ENCODE peak calls at places on chromosomes 11 and 22, in seven cellular contexts. One of them, this sample, is unnamed.

GRCh38 chr11:92688416-92688815 is 281.0 kb upstream of the MTNR1B start:
- DNase-seq in GM12865: no peak
- DNase-seq in BJ: no peak
- DNase-seq in endothelial cell: no peak
- DNase-seq in NB4: no peak
- DNase-seq in tibial nerve: no peak
- DNase-seq in HFF-Myc: no peak
- DNase-seq in this sample: no peak

GRCh38 chr11:120563698-120564572 is 52.4 kb downstream of the GRIK4 start:
- DNase-seq in GM12865: no peak
- DNase-seq in BJ: no peak
- DNase-seq in endothelial cell: peak; percentile 49
- DNase-seq in NB4: peak; percentile 57
- DNase-seq in tibial nerve: no peak
- DNase-seq in HFF-Myc: no peak
- DNase-seq in this sample: no peak

GRCh38 chr11:65041206-65042035 is at the start of gene SAC3D1:
- DNase-seq in GM12865: no peak
- DNase-seq in BJ: no peak
- DNase-seq in endothelial cell: no peak
- DNase-seq in NB4: no peak
- DNase-seq in tibial nerve: no peak
- DNase-seq in HFF-Myc: no peak
- DNase-seq in this sample: peak; percentile 25

GRCh38 chr11:118658372-118659313 is 20.8 kb downstream of the TREH start:
- DNase-seq in GM12865: no peak
- DNase-seq in BJ: no peak
- DNase-seq in endothelial cell: peak; percentile 25
- DNase-seq in NB4: peak; percentile 15
- DNase-seq in tibial nerve: no peak
- DNase-seq in HFF-Myc: no peak
- DNase-seq in this sample: peak; percentile 13

GRCh38 chr11:64667154-64667745 is 55.7 kb downstream of the NRXN2 start:
- DNase-seq in GM12865: no peak
- DNase-seq in BJ: no peak
- DNase-seq in endothelial cell: no peak
- DNase-seq in NB4: no peak
- DNase-seq in tibial nerve: no peak
- DNase-seq in HFF-Myc: no peak
- DNase-seq in this sample: no peak

GRCh38 chr11:68142028-68142412 is 20.8 kb upstream of the CHKA start:
- DNase-seq in GM12865: peak; percentile 17
- DNase-seq in BJ: no peak
- DNase-seq in endothelial cell: no peak
- DNase-seq in NB4: peak; percentile 94
- DNase-seq in tibial nerve: no peak
- DNase-seq in HFF-Myc: no peak
- DNase-seq in this sample: peak; percentile 87

GRCh38 chr22:45221201-45221600 is 19.5 kb downstream of the KIAA0930 start:
- DNase-seq in GM12865: no peak
- DNase-seq in BJ: no peak
- DNase-seq in endothelial cell: no peak
- DNase-seq in NB4: no peak
- DNase-seq in tibial nerve: no peak
- DNase-seq in HFF-Myc: no peak
- DNase-seq in this sample: no peak

GRCh38 chr11:119340335-119341221 is at the start of gene C1QTNF5:
- DNase-seq in GM12865: no peak
- DNase-seq in BJ: no peak
- DNase-seq in endothelial cell: peak; percentile 60
- DNase-seq in NB4: no peak
- DNase-seq in tibial nerve: peak; percentile 76
- DNase-seq in HFF-Myc: no peak
- DNase-seq in this sample: no peak

GRCh38 chr11:65574147-65574962 is 1.5 kb upstream of the EHBP1L1 start:
- DNase-seq in GM12865: peak; percentile 98
- DNase-seq in BJ: peak; percentile 77
- DNase-seq in endothelial cell: peak; percentile 92
- DNase-seq in NB4: peak; percentile 99
- DNase-seq in tibial nerve: peak; percentile 69
- DNase-seq in HFF-Myc: peak; percentile 79
- DNase-seq in this sample: peak; percentile 93

GRCh38 chr11:2928605-2929510 is at the start of gene PHLDA2:
- DNase-seq in GM12865: peak; percentile 54
- DNase-seq in BJ: no peak
- DNase-seq in endothelial cell: peak; percentile 46
- DNase-seq in NB4: peak; percentile 54
- DNase-seq in tibial nerve: no peak
- DNase-seq in HFF-Myc: no peak
- DNase-seq in this sample: peak; percentile 76

GRCh38 chr22:37794376-37794775 is 13.4 kb upstream of the GCAT start:
- DNase-seq in GM12865: no peak
- DNase-seq in BJ: no peak
- DNase-seq in endothelial cell: no peak
- DNase-seq in NB4: no peak
- DNase-seq in tibial nerve: no peak
- DNase-seq in HFF-Myc: no peak
- DNase-seq in this sample: no peak

GRCh38 chr22:22184277-22184807 is 60.2 kb upstream of the VPREB1 start:
- DNase-seq in GM12865: no peak
- DNase-seq in BJ: no peak
- DNase-seq in endothelial cell: no peak
- DNase-seq in NB4: no peak
- DNase-seq in tibial nerve: no peak
- DNase-seq in HFF-Myc: no peak
- DNase-seq in this sample: no peak

GRCh38 chr11:105181100-105181499 is 41.5 kb upstream of the CARD18 start:
- DNase-seq in GM12865: no peak
- DNase-seq in BJ: no peak
- DNase-seq in endothelial cell: no peak
- DNase-seq in NB4: peak; percentile 42
- DNase-seq in tibial nerve: no peak
- DNase-seq in HFF-Myc: no peak
- DNase-seq in this sample: no peak

GRCh38 chr11:61065955-61066638 is 36.2 kb upstream of the CD5 start:
- DNase-seq in GM12865: peak; percentile 65
- DNase-seq in BJ: no peak
- DNase-seq in endothelial cell: no peak
- DNase-seq in NB4: no peak
- DNase-seq in tibial nerve: no peak
- DNase-seq in HFF-Myc: no peak
- DNase-seq in this sample: peak; percentile 74

GRCh38 chr22:17780741-17781318 is 6.6 kb upstream of the BID start:
- DNase-seq in GM12865: no peak
- DNase-seq in BJ: no peak
- DNase-seq in endothelial cell: no peak
- DNase-seq in NB4: no peak
- DNase-seq in tibial nerve: no peak
- DNase-seq in HFF-Myc: no peak
- DNase-seq in this sample: no peak

DNA sequence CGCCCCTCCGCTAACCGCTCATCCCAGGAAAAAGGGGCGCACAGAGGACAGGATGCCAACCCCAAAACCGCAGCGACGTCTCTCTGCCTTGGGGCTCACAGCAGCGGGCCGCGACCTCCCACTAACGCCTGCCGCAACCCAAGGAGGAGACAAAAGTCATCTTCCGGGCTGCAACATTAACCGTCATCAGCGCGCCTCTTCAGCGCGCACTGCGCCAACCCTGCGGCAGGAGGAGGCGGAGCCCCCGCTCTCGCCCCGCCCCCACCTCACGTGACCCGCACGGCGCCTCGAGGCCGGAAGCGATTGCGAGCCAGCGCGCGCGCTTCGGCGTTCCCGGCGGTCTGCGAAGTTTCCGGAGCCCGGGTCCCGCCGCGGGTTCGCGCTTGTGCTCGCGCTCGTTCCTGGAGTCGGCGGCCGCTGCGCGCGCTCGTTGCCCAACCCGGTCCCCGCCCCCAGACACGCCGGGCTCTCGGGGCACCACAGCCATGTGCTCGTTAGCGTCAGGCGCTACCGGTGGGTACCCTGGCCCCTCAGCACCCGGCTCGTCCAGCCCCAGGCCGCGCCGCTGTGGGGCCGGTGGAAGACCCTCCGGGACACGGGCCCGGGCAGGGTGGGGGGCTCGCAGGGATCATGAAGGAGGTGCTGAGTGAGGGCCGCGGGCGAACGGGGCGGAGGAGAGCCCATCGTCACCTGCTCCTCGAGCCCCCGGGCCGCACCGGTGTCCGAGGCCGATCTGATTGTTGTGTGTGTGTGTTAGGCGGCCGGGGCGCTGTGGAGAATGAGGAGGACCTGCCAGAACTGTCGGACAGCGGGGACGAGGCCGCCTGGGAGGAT is at the start of gene PRMT3:
- DNase-seq in GM12865: peak; percentile 99
- DNase-seq in BJ: peak; percentile 66
- DNase-seq in endothelial cell: peak; percentile 98
- DNase-seq in NB4: peak; percentile 96
- DNase-seq in tibial nerve: peak; percentile 88
- DNase-seq in HFF-Myc: peak; percentile 80
- DNase-seq in this sample: peak; percentile 96
- TF ChIP-seq CTCF in GM12865: no peak
- TF ChIP-seq CTCF in BJ: no peak
- TF ChIP-seq CTCF in endothelial cell: peak; percentile 92
- TF ChIP-seq CTCF in NB4: no peak
- TF ChIP-seq CTCF in tibial nerve: peak; percentile 98
- TF ChIP-seq CTCF in HFF-Myc: no peak
- TF ChIP-seq CTCF in this sample: peak; percentile 87

GRCh38 chr11:94516725-94517124 is 4.5 kb downstream of the C11orf97 start:
- DNase-seq in GM12865: no peak
- DNase-seq in BJ: no peak
- DNase-seq in endothelial cell: no peak
- DNase-seq in NB4: no peak
- DNase-seq in tibial nerve: no peak
- DNase-seq in HFF-Myc: no peak
- DNase-seq in this sample: no peak

GRCh38 chr11:94507485-94507884 is 4.8 kb upstream of the C11orf97 start:
- DNase-seq in GM12865: no peak
- DNase-seq in BJ: no peak
- DNase-seq in endothelial cell: no peak
- DNase-seq in NB4: peak; percentile 37
- DNase-seq in tibial nerve: no peak
- DNase-seq in HFF-Myc: no peak
- DNase-seq in this sample: no peak

GRCh38 chr11:94515398-94515797 is 3.1 kb downstream of the C11orf97 start:
- DNase-seq in GM12865: no peak
- DNase-seq in BJ: no peak
- DNase-seq in endothelial cell: no peak
- DNase-seq in NB4: no peak
- DNase-seq in tibial nerve: no peak
- DNase-seq in HFF-Myc: no peak
- DNase-seq in this sample: no peak

GRCh38 chr11:94513091-94513490 is 830 bp downstream of the C11orf97 start:
- DNase-seq in GM12865: no peak
- DNase-seq in BJ: no peak
- DNase-seq in endothelial cell: no peak
- DNase-seq in NB4: peak; percentile 19
- DNase-seq in tibial nerve: no peak
- DNase-seq in HFF-Myc: no peak
- DNase-seq in this sample: no peak

GRCh38 chr11:94511932-94512781 is at the start of gene C11orf97:
- DNase-seq in GM12865: peak; percentile 35
- DNase-seq in BJ: no peak
- DNase-seq in endothelial cell: peak; percentile 73
- DNase-seq in NB4: peak; percentile 75
- DNase-seq in tibial nerve: no peak
- DNase-seq in HFF-Myc: no peak
- DNase-seq in this sample: peak; percentile 68
- TF ChIP-seq CTCF in GM12865: no peak
- TF ChIP-seq CTCF in BJ: no peak
- TF ChIP-seq CTCF in endothelial cell: no peak
- TF ChIP-seq CTCF in NB4: no peak
- TF ChIP-seq CTCF in tibial nerve: no peak
- TF ChIP-seq CTCF in HFF-Myc: no peak
- TF ChIP-seq CTCF in this sample: no peak

DNA sequence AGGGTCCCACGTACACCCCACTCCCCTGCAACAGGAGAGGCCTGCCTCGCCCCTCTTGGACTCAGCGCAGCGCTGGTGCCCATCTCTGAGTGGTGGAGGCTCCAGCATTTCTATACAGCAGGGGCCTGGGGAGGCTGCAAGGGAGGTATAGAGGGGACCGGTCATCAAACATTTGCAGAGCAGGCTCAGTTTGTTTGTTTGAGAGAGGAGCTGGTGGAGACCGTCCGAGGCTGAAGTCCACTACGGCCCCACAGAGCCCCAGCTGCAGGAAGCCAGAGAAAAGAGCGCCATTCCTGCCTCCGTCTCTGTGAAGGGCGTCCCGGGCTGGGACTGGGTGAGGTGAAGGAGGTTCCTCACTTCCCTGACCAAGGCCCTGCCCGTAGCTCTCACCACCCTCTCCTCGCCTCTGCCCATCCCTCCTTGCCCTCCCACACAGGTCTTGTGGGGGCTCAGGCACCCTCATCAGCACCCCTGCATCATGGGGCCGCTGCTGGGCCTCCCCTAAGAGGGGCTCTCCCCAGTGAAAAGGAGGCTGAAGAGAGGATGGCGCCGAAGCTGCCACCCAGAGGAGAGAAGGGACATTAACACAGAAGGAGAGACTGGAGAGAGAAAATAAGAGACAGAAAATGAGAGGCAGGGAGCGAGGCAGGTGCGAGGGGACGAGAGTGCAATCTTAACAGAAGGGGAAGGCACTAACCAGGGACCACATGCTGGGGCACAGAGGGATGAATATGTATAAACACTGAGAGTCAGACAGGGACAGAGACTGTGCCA is 24.6 kb downstream of the RPUSD4 start:
- DNase-seq in GM12865: no peak
- DNase-seq in BJ: no peak
- DNase-seq in endothelial cell: no peak
- DNase-seq in NB4: no peak
- DNase-seq in tibial nerve: no peak
- DNase-seq in HFF-Myc: no peak
- DNase-seq in this sample: no peak
- TF ChIP-seq CTCF in GM12865: no peak
- TF ChIP-seq CTCF in BJ: no peak
- TF ChIP-seq CTCF in endothelial cell: no peak
- TF ChIP-seq CTCF in NB4: peak; percentile 2
- TF ChIP-seq CTCF in tibial nerve: no peak
- TF ChIP-seq CTCF in HFF-Myc: no peak
- TF ChIP-seq CTCF in this sample: no peak

DNA sequence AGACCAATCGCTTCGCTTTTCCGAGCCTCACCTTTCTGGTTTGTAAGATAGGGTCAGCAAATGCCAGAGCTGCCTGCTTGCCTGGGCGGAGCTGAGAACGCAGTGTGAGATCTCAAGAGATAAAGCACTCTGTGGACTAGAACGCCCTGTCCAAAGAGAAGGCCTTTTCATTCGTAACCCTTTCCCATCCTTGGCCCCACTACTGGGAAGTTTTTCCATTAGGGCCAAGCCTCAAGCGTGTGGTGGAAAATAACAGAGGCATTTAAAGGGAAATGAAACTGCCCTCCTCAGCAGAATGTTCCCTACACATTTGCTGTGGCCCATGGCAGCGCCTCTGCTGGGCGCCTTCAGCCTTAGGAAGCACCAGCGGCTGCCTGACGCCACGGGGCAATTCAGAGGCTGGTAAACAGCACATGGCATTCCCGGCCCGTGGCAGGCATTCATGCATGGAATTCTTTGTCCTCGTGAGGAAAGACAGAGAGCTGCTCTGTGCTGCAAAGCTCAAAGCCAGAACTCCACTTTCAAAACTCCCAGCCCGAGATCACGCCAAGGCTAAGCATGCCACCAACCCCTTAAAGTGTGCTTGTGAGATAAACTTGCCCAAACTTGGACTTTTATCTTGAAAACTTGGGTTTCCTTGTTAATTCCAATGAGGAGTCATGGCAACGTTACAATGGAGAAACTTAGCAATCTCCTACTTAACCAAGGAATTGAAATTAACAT is 38.1 kb downstream of the AHNAK start:
- DNase-seq in GM12865: peak; percentile 16
- DNase-seq in BJ: no peak
- DNase-seq in endothelial cell: peak; percentile 64
- DNase-seq in NB4: peak; percentile 34
- DNase-seq in tibial nerve: peak; percentile 73
- DNase-seq in HFF-Myc: no peak
- DNase-seq in this sample: peak; percentile 7
- TF ChIP-seq CTCF in GM12865: peak; percentile 32
- TF ChIP-seq CTCF in BJ: peak; percentile 79
- TF ChIP-seq CTCF in endothelial cell: no peak
- TF ChIP-seq CTCF in NB4: peak; percentile 1
- TF ChIP-seq CTCF in tibial nerve: peak; percentile 59
- TF ChIP-seq CTCF in HFF-Myc: peak; percentile 58
- TF ChIP-seq CTCF in this sample: peak; percentile 22

This sample was measured in activated CD8-positive, alpha-beta T cell treated with anti-CD3 and anti-CD28 coated beads for 36 hours.